ENCODE peak calls at places on chromosomes 11 and 22, in eight cellular contexts. E is HT1080, P is choroid plexus epithelial cell, Y is neuronal stem cell, N is COR-L47, L is KG1, O is lower lobe of right lung, W is foreskin fibroblast. Z is an unnamed sample.

GRCh38 chr11:45935349-45936064 is 13.1 kb downstream of the LARGE2 start:
- DNase-seq in O (no peak), E (no peak), N (no peak), Y (no peak), W (no peak), L (no peak), P (no peak), Z (no peak)

GRCh38 chr11:130295657-130296056 is 19.1 kb downstream of the ZBTB44 start:
- DNase-seq in Y (no peak), N (no peak), O (no peak), L (no peak), P (no peak), E (no peak), W (no peak), Z (no peak)

GRCh38 chr11:45538363-45538762 is 127.1 kb downstream of the CHST1 start:
- DNase-seq in P (no peak), O (no peak), Y (no peak), L (no peak), N (no peak), E (no peak), W (peak), Z (no peak)

GRCh38 chr22:30324008-30324730 is 2.6 kb downstream of the TBC1D10A start:
- DNase-seq in O (no peak), E (no peak), L (no peak), P (no peak), N (no peak), W (peak), Y (no peak), Z (no peak)

GRCh38 chr11:13720940-13721339 is 52.5 kb downstream of the FAR1 start:
- DNase-seq in E (peak), N (no peak), W (no peak), Y (no peak), O (no peak), L (no peak), P (no peak), Z (no peak)

GRCh38 chr22:18063311-18063710 is 14.5 kb upstream of the PEX26 start:
- DNase-seq in W (no peak), N (no peak), E (no peak), P (no peak), Y (no peak), L (no peak), O (no peak), Z (no peak)

GRCh38 chr22:21984793-21985192 is 2.2 kb upstream of the TOP3B start:
- DNase-seq in E (peak), W (peak), Y (peak), N (no peak), L (no peak), O (no peak), P (peak), Z (peak)

GRCh38 chr11:130474637-130475400 is 26.4 kb downstream of the ADAMTS15 start:
- DNase-seq in O (no peak), P (no peak), L (no peak), E (no peak), W (no peak), N (no peak), Y (no peak), Z (no peak)

GRCh38 chr11:78138694-78139421 is 568 bp downstream of the ALG8 start:
- DNase-seq in L (peak), E (peak), N (no peak), W (peak), P (peak), O (no peak), Y (peak), Z (peak)

GRCh38 chr11:48122246-48122645 is 94.4 kb upstream of the OR4B1 start:
- DNase-seq in O (no peak), Y (no peak), N (no peak), E (no peak), P (no peak), L (no peak), W (no peak), Z (no peak)

GRCh38 chr11:75262961-75263852 is 22.6 kb downstream of the TPBGL start:
- DNase-seq in W (no peak), L (no peak), P (no peak), O (peak), N (no peak), E (no peak), Y (no peak), Z (no peak)

GRCh38 chr11:2301631-2302272 is at the start of the genes C11orf21 and TSPAN32:
- DNase-seq in E (peak), W (no peak), Y (no peak), O (peak), N (no peak), L (peak), P (peak), Z (peak)

GRCh38 chr11:10398525-10398924 is 56.5 kb upstream of the AMPD3 start:
- DNase-seq in L (no peak), P (no peak), O (peak), W (peak), E (peak), Y (no peak), N (no peak), Z (no peak)

GRCh38 chr22:49274754-49275380 is 552.8 kb downstream of the BRD1 start:
- DNase-seq in O (no peak), E (no peak), Y (no peak), W (no peak), N (no peak), L (no peak), P (no peak), Z (no peak)

GRCh38 chr11:22582011-22582410 is 43.6 kb downstream of the FANCF start:
- DNase-seq in Y (no peak), O (no peak), P (no peak), W (no peak), N (no peak), L (no peak), E (no peak), Z (no peak)

GRCh38 chr22:37733625-37734401 is 37.0 kb downstream of the TRIOBP start:
- DNase-seq in O (no peak), N (no peak), Y (no peak), E (no peak), P (no peak), L (no peak), W (no peak), Z (no peak)

GRCh38 chr11:111574373-111575230 is 27.6 kb upstream of the SIK2 start:
- DNase-seq in W (no peak), P (peak), E (no peak), L (no peak), Y (no peak), O (no peak), N (no peak), Z (no peak)

GRCh38 chr11:73225851-73226250 is 7.8 kb downstream of the P2RY2 start:
- DNase-seq in E (no peak), P (no peak), N (no peak), Y (no peak), L (no peak), O (no peak), W (no peak), Z (no peak)

GRCh38 chr11:77884186-77884828 is 63.4 kb downstream of the AAMDC start:
- DNase-seq in W (peak), P (peak), L (no peak), E (no peak), O (no peak), Y (no peak), N (no peak), Z (no peak)

GRCh38 chr11:67439321-67440228 is 2.1 kb upstream of the PTPRCAP start:
- DNase-seq in N (no peak), Y (no peak), P (no peak), L (peak), W (peak), E (peak), O (no peak), Z (no peak)

GRCh38 chr11:267491-267994 is 10.7 kb upstream of the NLRP6 start:
- DNase-seq in L (no peak), W (no peak), N (no peak), O (peak), Y (no peak), E (no peak), P (no peak), Z (peak)

GRCh38 chr11:58861533-58861932 is 17.0 kb upstream of the GLYATL2 start:
- DNase-seq in N (no peak), Y (no peak), E (no peak), O (no peak), L (no peak), W (no peak), P (no peak), Z (no peak)

GRCh38 chr11:79369094-79369493 is 71.7 kb downstream of the TENM4 start:
- DNase-seq in Y (no peak), L (no peak), N (no peak), W (no peak), P (no peak), O (no peak), E (no peak), Z (no peak)

GRCh38 chr11:125433454-125434121 is 62.5 kb downstream of the FEZ1 start:
- DNase-seq in L (peak), P (peak), O (no peak), E (peak), N (peak), Y (peak), W (peak), Z (peak)

GRCh38 chr11:1574256-1575242 is 2.5 kb upstream of the DUSP8 start:
- DNase-seq in O (no peak), Y (no peak), P (peak), W (peak), E (peak), N (peak), L (no peak), Z (peak)